ENCODE peak calls at places on chromosomes 6 and 20, in six cellular contexts. F, Z, K, Y, I and W are unnamed samples.

GRCh38 chr6:118249680-118250079 is 298.4 kb upstream of the PLN start:
- DNase-seq in F (no peak), Z (no peak), K (no peak), Y (no peak), I (no peak), W (no peak)

GRCh38 chr6:12474167-12475140 is 184.3 kb downstream of the EDN1 start:
- DNase-seq in F (no peak), Z (peak; percentile 98), K (no peak), Y (no peak), I (no peak), W (no peak)

GRCh38 chr6:111973897-111974639 is 79.8 kb upstream of the CCN6 start:
- DNase-seq in F (no peak), Z (no peak), K (no peak), Y (no peak), I (no peak), W (no peak)

GRCh38 chr6:105273589-105273988 is 93.8 kb upstream of the POPDC3 start:
- DNase-seq in F (no peak), Z (no peak), K (no peak), Y (no peak), I (no peak), W (no peak)

GRCh38 chr6:107866606-107867301 is 42.6 kb upstream of the SCML4 start:
- DNase-seq in F (no peak), Z (peak; percentile 42), K (no peak), Y (no peak), I (no peak), W (no peak)

GRCh38 chr6:35370799-35371493 is 28.6 kb downstream of the PPARD start:
- DNase-seq in F (no peak), Z (no peak), K (no peak), Y (no peak), I (no peak), W (no peak)

GRCh38 chr6:158703840-158704822 is 54.3 kb downstream of the SYTL3 start:
- DNase-seq in F (peak; percentile 85), Z (peak; percentile 77), K (peak; percentile 96), Y (no peak), I (peak; percentile 86), W (peak; percentile 77)

GRCh38 chr20:2751868-2752630 is 48.4 kb downstream of the CPXM1 start:
- DNase-seq in F (no peak), Z (no peak), K (peak; percentile 86), Y (no peak), I (no peak), W (peak; percentile 44)

GRCh38 chr6:17224056-17224455 is 57.1 kb upstream of the RBM24 start:
- DNase-seq in F (no peak), Z (no peak), K (no peak), Y (no peak), I (no peak), W (no peak)

GRCh38 chr6:27650620-27651370 is 177.9 kb upstream of the ZNF184 start:
- DNase-seq in F (no peak), Z (peak; percentile 82), K (no peak), Y (no peak), I (peak; percentile 79), W (no peak)

GRCh38 chr6:132132420-132132819 is 181.2 kb upstream of the CCN2 start:
- DNase-seq in F (no peak), Z (no peak), K (no peak), Y (no peak), I (no peak), W (no peak)

GRCh38 chr6:79277109-79277508 is 42.6 kb upstream of the HMGN3 start:
- DNase-seq in F (no peak), Z (peak; percentile 42), K (no peak), Y (no peak), I (no peak), W (no peak)

GRCh38 chr6:54987906-54988305 is 141.3 kb downstream of the FAM83B start:
- DNase-seq in F (no peak), Z (no peak), K (no peak), Y (no peak), I (no peak), W (no peak)

GRCh38 chr20:13232999-13233398 is 11.9 kb downstream of the ISM1 start:
- DNase-seq in F (no peak), Z (no peak), K (no peak), Y (no peak), I (no peak), W (no peak)

GRCh38 chr6:35804996-35805736 is at the start of gene LHFPL5:
- DNase-seq in F (peak; percentile 36), Z (peak; percentile 43), K (no peak), Y (no peak), I (peak; percentile 84), W (peak; percentile 71)

GRCh38 chr6:150169609-150170008 is 26.8 kb downstream of the PPP1R14C start:
- DNase-seq in F (no peak), Z (peak; percentile 95), K (no peak), Y (peak; percentile 49), I (no peak), W (no peak)

GRCh38 chr6:160267102-160267501 is 8.5 kb upstream of the SLC22A2 start:
- DNase-seq in F (no peak), Z (no peak), K (no peak), Y (no peak), I (no peak), W (no peak)

DNA sequence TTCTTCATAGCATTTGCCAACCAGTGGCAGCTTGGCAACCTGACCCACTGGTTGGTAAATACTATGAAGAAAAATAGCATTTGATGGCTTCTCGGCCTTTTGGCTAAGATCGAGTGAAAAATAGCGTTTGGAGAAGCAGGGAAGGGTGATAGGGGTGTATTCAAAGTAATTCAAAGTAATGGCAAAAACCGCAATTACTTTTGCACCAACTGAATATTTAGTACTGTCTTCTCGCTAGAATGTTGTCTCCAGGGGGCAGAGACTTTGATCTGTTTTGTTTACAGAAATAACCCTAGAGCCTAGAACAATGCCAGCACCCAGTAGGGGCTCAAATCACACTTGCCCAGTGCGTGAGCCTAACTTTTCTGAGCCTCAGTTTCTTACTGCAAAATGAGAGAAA is 106.1 kb downstream of the CDC5L start:
- DNase-seq in F (no peak), Z (no peak), K (peak; percentile 0), Y (no peak), I (no peak), W (no peak)
- TF ChIP-seq CTCF in F (no peak), Z (no peak), K (no peak), Y (no peak), I (no peak), W (no peak)

GRCh38 chr6:138278326-138278725 is 60.0 kb upstream of the PBOV1 start:
- DNase-seq in F (no peak), Z (peak; percentile 59), K (no peak), Y (no peak), I (peak; percentile 32), W (no peak)
- TF ChIP-seq CTCF in F (peak; percentile 62), Z (peak; percentile 61), K (no peak), Y (peak; percentile 41), I (no peak), W (no peak)

DNA sequence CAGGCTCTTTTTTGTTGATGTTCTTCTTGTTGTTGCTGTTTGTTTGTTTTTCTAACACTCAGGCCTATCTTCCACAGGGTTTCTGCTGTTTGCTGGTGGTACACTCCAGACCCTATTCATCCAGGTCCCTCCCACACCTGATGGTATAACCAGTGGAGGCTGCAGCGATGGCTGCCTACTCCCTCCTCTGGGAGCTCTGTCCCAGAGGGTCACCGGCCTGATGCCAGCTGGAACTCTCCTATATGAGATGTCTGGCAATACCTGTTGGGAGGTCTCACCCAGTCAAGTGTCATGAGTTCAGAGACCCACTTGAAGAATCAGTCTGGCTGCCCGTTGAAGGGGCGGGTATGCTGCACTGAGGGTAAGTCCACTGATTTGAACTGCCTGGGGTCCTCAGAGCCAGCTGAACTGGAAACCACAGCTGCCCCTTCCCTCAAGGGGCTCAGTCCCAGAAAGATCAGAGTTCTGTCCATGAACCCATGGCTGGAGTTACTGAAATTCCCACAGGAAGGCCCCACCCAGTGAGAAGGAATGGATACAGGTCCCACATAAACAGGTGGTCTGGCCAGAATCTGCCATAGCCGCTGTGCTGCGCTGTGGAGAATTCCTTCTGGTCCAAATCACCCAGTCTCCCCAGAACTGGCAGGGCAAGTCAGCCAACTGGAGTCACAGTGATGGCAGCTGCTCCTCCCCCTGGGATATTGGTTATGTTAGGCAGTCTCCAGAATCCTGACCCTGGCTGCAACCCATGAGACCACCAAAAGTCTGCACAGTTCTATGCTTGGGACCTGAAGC is 664.4 kb downstream of the FRK start:
- DNase-seq in F (no peak), Z (no peak), K (no peak), Y (no peak), I (no peak), W (no peak)
- TF ChIP-seq CTCF in F (no peak), Z (no peak), K (no peak), Y (no peak), I (no peak), W (no peak)

DNA sequence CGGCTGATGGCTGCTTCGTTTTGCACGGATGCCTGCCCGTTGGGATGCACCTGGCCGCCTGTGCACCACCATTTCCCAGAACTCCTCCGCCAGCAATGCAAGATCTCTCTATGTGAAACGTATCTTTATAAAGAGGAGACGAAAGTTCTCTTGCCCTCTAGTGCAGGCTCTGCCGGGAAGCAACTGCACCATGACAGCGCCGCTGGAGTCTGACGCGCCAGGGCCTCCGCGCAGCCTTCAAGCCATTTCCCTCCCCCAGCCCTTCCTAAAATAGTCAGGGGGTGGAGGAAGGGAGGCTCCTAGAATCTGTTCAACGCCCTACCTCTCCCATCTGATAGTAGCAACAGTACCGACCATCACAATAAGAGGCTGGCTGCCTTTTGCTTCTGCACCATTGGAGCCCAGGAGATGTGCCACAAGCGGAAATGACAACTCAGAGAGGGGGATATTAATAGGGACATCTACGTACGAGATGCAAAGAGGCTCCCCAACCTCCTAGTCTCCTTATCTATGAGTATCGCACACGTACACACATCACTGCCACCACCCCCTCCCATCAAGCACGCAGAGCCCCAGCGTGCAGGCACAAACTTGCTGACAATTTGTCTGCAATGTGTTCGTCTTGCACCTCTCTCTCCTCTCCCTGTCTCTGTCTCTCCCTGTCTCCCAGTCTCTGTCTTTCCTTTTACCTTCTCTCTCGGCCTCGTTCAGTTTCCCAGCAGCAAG is 1.1 kb downstream of the SYNE1 start:
- DNase-seq in F (peak; percentile 27), Z (peak; percentile 4), K (no peak), Y (no peak), I (peak; percentile 24), W (peak; percentile 46)
- TF ChIP-seq CTCF in F (peak; percentile 10), Z (no peak), K (no peak), Y (no peak), I (no peak), W (no peak)

GRCh38 chr6:44667668-44668390 is 280.3 kb downstream of the CDC5L start:
- DNase-seq in F (no peak), Z (no peak), K (peak; percentile 76), Y (no peak), I (peak; percentile 68), W (no peak)
- TF ChIP-seq CTCF in F (peak; percentile 63), Z (peak; percentile 62), K (no peak), Y (peak; percentile 60), I (peak; percentile 75), W (no peak)